ENCODE peak calls at places on chromosomes 5 and 9, in five cellular contexts. P is mammary epithelial cell; N is CD8-positive, alpha-beta T cell; E is stomach; M is transverse colon. W is an unnamed sample.

GRCh38 chr5:172353271-172353807 is 69.8 kb upstream of the UBTD2 start:
- DNase-seq in M (no peak), P (no peak), E (no peak), N (no peak), W (no peak)

GRCh38 chr9:76891279-76891678 is 14.6 kb downstream of the PRUNE2 start:
- DNase-seq in E (no peak), N (no peak), M (no peak), P (no peak), W (no peak)

GRCh38 chr5:112205840-112206239 is 213.2 kb downstream of the EPB41L4A start:
- DNase-seq in E (no peak), M (no peak), N (no peak), P (no peak), W (no peak)

GRCh38 chr9:134570726-134571325 is 70.8 kb upstream of the COL5A1 start:
- DNase-seq in P (no peak), E (peak; percentile 20), M (no peak), N (no peak), W (peak; percentile 39)

GRCh38 chr9:117677578-117677977 is 26.6 kb upstream of the TLR4 start:
- DNase-seq in M (no peak), N (no peak), P (no peak), E (no peak), W (no peak)

GRCh38 chr5:91101777-91102379 is 281.2 kb downstream of the ARRDC3 start:
- DNase-seq in N (peak; percentile 35), P (peak; percentile 61), M (peak; percentile 75), E (peak; percentile 65), W (peak; percentile 75)

GRCh38 chr5:88045931-88046461 is 222.6 kb downstream of the TMEM161B start:
- DNase-seq in E (no peak), M (no peak), P (peak; percentile 3), N (no peak), W (no peak)

GRCh38 chr5:136016945-136017530 is 11.8 kb upstream of the TGFBI start:
- DNase-seq in M (no peak), E (no peak), N (no peak), P (peak; percentile 97), W (no peak)

GRCh38 chr9:86079421-86080111 is 19.8 kb downstream of the GOLM1 start:
- DNase-seq in P (no peak), E (peak; percentile 53), M (no peak), N (no peak), W (no peak)

GRCh38 chr9:134426436-134426835 is 100.2 kb downstream of the RXRA start:
- DNase-seq in P (no peak), N (no peak), M (no peak), E (no peak), W (no peak)

GRCh38 chr5:125396462-125396861 is 650.0 kb upstream of the ZNF608 start:
- DNase-seq in E (no peak), P (no peak), N (no peak), M (no peak), W (no peak)

GRCh38 chr5:9617739-9618504 is 12.2 kb downstream of the TAS2R1 start:
- DNase-seq in E (no peak), M (no peak), P (no peak), N (no peak), W (no peak)

GRCh38 chr5:132591140-132591539 is 34.4 kb downstream of the RAD50 start:
- DNase-seq in P (no peak), E (no peak), M (no peak), N (no peak), W (no peak)

GRCh38 chr5:147098233-147098790 is 136.5 kb upstream of the STK32A start:
- DNase-seq in P (peak; percentile 22), M (peak; percentile 22), E (no peak), N (no peak), W (no peak)

GRCh38 chr5:96517294-96517693 is 84.2 kb upstream of the PCSK1 start:
- DNase-seq in N (no peak), M (no peak), P (no peak), E (no peak), W (no peak)

GRCh38 chr9:93467062-93467416 is 13.7 kb upstream of the FAM120AOS start:
- DNase-seq in P (peak; percentile 42), N (no peak), E (no peak), M (no peak), W (no peak)

GRCh38 chr5:112762113-112762810 is 24.6 kb downstream of the APC start:
- DNase-seq in E (no peak), M (no peak), N (no peak), P (no peak), W (no peak)

GRCh38 chr5:112923148-112923917 is 1.3 kb upstream of the REEP5 start:
- DNase-seq in E (no peak), M (no peak), N (peak; percentile 57), P (no peak), W (no peak)

GRCh38 chr9:1048853-1049252 is 1.3 kb upstream of the DMRT2 start:
- DNase-seq in M (no peak), E (no peak), N (no peak), P (no peak), W (no peak)

GRCh38 chr5:14739538-14739937 is 75.0 kb downstream of the OTULIN start:
- DNase-seq in E (no peak), P (peak; percentile 75), N (no peak), M (no peak), W (no peak)

GRCh38 chr5:54457094-54457531 is 1.6 kb downstream of the HSPB3 start:
- DNase-seq in N (no peak), M (peak; percentile 10), E (peak; percentile 37), P (peak; percentile 19), W (no peak)

GRCh38 chr5:56974241-56974640 is 22.3 kb upstream of the MIER3 start:
- DNase-seq in P (no peak), N (no peak), M (no peak), E (no peak), W (no peak)

GRCh38 chr5:56977034-56977433 is 25.1 kb upstream of the MIER3 start:
- DNase-seq in M (no peak), E (no peak), N (no peak), P (no peak), W (no peak)

GRCh38 chr5:56981906-56982305 is 30.0 kb upstream of the MIER3 start:
- DNase-seq in P (no peak), N (no peak), E (no peak), M (no peak), W (no peak)

GRCh38 chr5:56979968-56980367 is 28.0 kb upstream of the MIER3 start:
- DNase-seq in N (no peak), P (no peak), E (no peak), M (no peak), W (no peak)

DNA sequence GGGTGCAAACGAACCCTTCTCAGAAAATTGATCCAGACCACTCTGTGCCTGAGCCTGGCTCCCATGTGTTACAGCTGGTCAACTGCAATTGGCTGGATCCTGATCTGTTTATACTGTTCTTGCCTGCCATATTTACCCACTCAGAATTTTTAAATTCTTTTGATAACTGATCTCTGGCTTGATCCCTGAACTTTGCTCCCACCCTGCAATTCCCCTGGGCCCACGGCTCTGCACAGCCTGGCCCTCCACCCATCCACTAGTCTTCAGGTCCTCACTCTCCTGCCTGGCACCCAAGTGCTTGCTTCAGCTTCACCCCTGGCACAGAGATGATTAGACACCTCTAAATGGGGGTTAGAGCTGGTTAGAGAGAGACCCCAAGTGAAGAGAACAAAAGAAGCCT is 25.9 kb upstream of the MIER3 start:
- DNase-seq in M (no peak), E (no peak), P (no peak), N (no peak), W (no peak)
- H3K27ac ChIP-seq in M (no peak overlapping the region), E (no peak overlapping the region), P (no peak overlapping the region), N (no peak overlapping the region), W (no peak overlapping the region)

GRCh38 chr5:71836084-71836483 is 117.0 kb downstream of the CARTPT start:
- DNase-seq in M (no peak), N (no peak), E (no peak), P (no peak), W (no peak)
- TF ChIP-seq CTCF in M (no peak), N (no peak), E (no peak), P (peak; percentile 23), W (no peak)

GRCh38 chr9:70127036-70127435 is 83.4 kb downstream of the MAMDC2 start:
- DNase-seq in E (no peak), M (no peak), N (no peak), P (no peak), W (no peak)
- H3K36me3 ChIP-seq in E (peaks cover 77% of the 10 kb centered on the region), M (no peaks in the 10 kb centered on the region), N (no peaks in the 10 kb centered on the region), P (peaks cover 4% of the 10 kb centered on the region), W (no peaks in the 10 kb centered on the region)

GRCh38 chr9:89382026-89382986 is 64.0 kb downstream of the SECISBP2 start:
- DNase-seq in P (no peak), M (no peak), N (peak; percentile 11), E (no peak), W (no peak)
- H3K27ac ChIP-seq in P (no peak overlapping the region), M (no peak overlapping the region), N (no peak overlapping the region), E (no peak overlapping the region), W (no peak overlapping the region)

GRCh38 chr5:154967419-154968024 is 26.6 kb downstream of the MRPL22 start:
- DNase-seq in M (no peak), P (no peak), N (no peak), E (no peak), W (no peak)
- TF ChIP-seq CTCF in M (no peak), P (peak; percentile 56), N (peak; percentile 31), E (peak; percentile 20), W (peak; percentile 49)

GRCh38 chr5:179720222-179720621 is 12.4 kb upstream of the MAML1 start:
- DNase-seq in P (no peak), M (no peak), E (no peak), N (no peak), W (no peak)
- H3K36me3 ChIP-seq in P (peaks cover 62% of the 10 kb centered on the region), M (no peaks in the 10 kb centered on the region), E (peaks cover 100% of the 10 kb centered on the region), N (peaks cover 64% of the 10 kb centered on the region), W (peaks cover 100% of the 10 kb centered on the region)

DNA sequence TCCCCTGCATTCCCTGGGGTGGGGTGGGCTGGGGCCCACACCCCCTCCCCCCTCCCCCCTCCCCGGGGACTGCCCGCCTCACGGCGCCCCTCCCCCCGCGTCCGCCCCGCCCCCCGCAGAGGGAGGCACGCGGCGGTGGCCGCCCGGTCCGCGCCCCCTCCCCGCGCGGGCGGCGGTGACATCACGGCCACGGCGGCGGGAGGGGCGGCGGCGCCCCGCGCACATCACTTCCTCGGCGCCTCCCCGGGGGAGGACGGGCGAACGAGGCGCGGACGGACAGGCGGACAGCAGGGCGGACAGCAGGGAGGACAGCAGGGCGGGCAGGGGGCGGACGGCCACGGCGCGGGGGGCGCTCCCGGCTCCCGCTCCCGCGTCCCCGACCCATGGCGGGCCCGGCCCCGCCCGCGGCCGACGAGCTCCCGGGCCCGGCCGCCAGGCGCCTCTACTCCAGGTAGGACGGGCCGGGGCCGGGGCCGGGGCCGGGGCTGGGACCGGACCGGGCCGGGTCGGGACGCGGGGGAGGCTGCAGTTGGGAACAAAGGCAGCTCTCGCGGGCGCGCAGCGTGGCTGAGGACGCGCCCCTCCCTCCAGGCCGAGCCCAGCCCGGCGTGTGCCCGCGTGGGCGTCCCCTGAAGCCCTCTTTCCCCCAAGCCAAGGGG is at the start of gene GPSM1:
- DNase-seq in N (no peak), M (peak; percentile 30), P (no peak), E (no peak), W (no peak)
- H3K27ac ChIP-seq in N (no peak within 1 kb of the TSS), M (peak within 1 kb of the TSS; percentile 78), P (no peak within 1 kb of the TSS), E (peak within 1 kb of the TSS; percentile 87), W (peak within 1 kb of the TSS; percentile 88)